ENCODE peak calls at places on chromosomes 12 and 14, in nine cellular contexts. F is sigmoid colon; M is brain microvascular endothelial cell; N is cardiac muscle cell; K is ovary; L is CD8-positive, alpha-beta memory T cell; A is CD4-positive, alpha-beta T cell; Y is upper lobe of left lung; U is Karpas-422. G is an unnamed sample.

GRCh38 chr12:1459339-1459738 is 135.0 kb downstream of the FBXL14 start:
- DNase-seq in A (no peak), Y (no peak), K (no peak), L (no peak), U (no peak), N (no peak), M (no peak), F (no peak), G (no peak)

GRCh38 chr12:75706786-75707605 is 195.6 kb upstream of the KRR1 start:
- DNase-seq in L (no peak), Y (no peak), U (peak), N (peak), M (peak), F (no peak), K (no peak), A (no peak), G (no peak)

GRCh38 chr14:103521438-103521961 is 1.1 kb downstream of the CKB start:
- DNase-seq in M (no peak), K (no peak), U (no peak), N (no peak), L (no peak), Y (no peak), A (no peak), F (no peak), G (no peak)

GRCh38 chr14:58584383-58584782 is 53.4 kb upstream of the DACT1 start:
- DNase-seq in M (no peak), L (no peak), A (no peak), U (no peak), F (no peak), K (no peak), N (no peak), Y (no peak), G (no peak)

GRCh38 chr12:65300679-65301349 is 22.3 kb downstream of the MSRB3 start:
- DNase-seq in Y (no peak), K (no peak), U (peak), N (peak), M (peak), A (no peak), L (no peak), F (no peak), G (no peak)

GRCh38 chr12:26274441-26275312 is 79.3 kb downstream of the SSPN start:
- DNase-seq in A (no peak), Y (no peak), M (peak), L (no peak), U (no peak), N (peak), F (peak), K (peak), G (peak)

GRCh38 chr14:38125484-38125912 is 82.2 kb upstream of the SSTR1 start:
- DNase-seq in N (no peak), M (no peak), A (no peak), K (no peak), L (peak), U (peak), Y (no peak), F (no peak), G (peak)

GRCh38 chr12:57853864-57854556 is 7.5 kb upstream of the CTDSP2 start:
- DNase-seq in N (no peak), M (no peak), Y (no peak), L (no peak), K (no peak), A (no peak), U (no peak), F (no peak), G (no peak)

GRCh38 chr12:39905152-39905551 is 200.7 kb downstream of the SLC2A13 start:
- DNase-seq in K (peak), Y (no peak), M (no peak), A (no peak), F (peak), N (peak), U (no peak), L (no peak), G (no peak)

GRCh38 chr14:76763362-76764041 is 2.2 kb downstream of the VASH1 start:
- DNase-seq in N (no peak), Y (no peak), L (no peak), K (no peak), F (no peak), M (no peak), U (no peak), A (no peak), G (no peak)

GRCh38 chr14:87994974-87995373 is 2.0 kb upstream of the GALC start:
- DNase-seq in M (no peak), F (no peak), N (peak), A (no peak), Y (no peak), U (no peak), L (no peak), K (no peak), G (no peak)

GRCh38 chr12:6076776-6077700 is 47.4 kb downstream of the VWF start:
- DNase-seq in N (no peak), K (no peak), A (no peak), F (no peak), U (no peak), L (no peak), Y (no peak), M (no peak), G (no peak)

GRCh38 chr14:77682158-77682553 is 25.7 kb downstream of the ALKBH1 start:
- DNase-seq in N (peak), A (no peak), K (no peak), Y (no peak), L (no peak), F (no peak), M (no peak), U (no peak), G (no peak)

GRCh38 chr14:92459479-92460421 is 53.8 kb upstream of the RIN3 start:
- DNase-seq in N (peak), M (no peak), Y (no peak), L (no peak), K (no peak), U (no peak), A (no peak), F (no peak), G (no peak)

GRCh38 chr14:94779713-94780112 is 9.8 kb upstream of the GSC start:
- DNase-seq in U (no peak), K (no peak), M (no peak), N (no peak), A (no peak), L (no peak), F (no peak), Y (no peak), G (no peak)

GRCh38 chr14:88974991-88975835 is 150.8 kb downstream of the TTC8 start:
- DNase-seq in A (no peak), U (no peak), F (no peak), N (no peak), M (no peak), L (no peak), K (peak), Y (no peak), G (no peak)

GRCh38 chr12:119182701-119183493 is 4.2 kb downstream of the HSPB8 start:
- DNase-seq in U (no peak), N (peak), A (no peak), K (no peak), F (no peak), Y (no peak), M (peak), L (no peak), G (no peak)

GRCh38 chr14:103391048-103391447 is 5.8 kb downstream of the MARK3 start:
- DNase-seq in A (peak), N (peak), Y (no peak), K (no peak), U (peak), L (peak), F (no peak), M (peak), G (no peak)

GRCh38 chr12:125178222-125178621 is 113.0 kb downstream of the AACS start:
- DNase-seq in U (no peak), L (no peak), F (no peak), M (no peak), N (no peak), A (no peak), Y (no peak), K (no peak), G (no peak)

GRCh38 chr12:88805692-88806091 is 225.4 kb upstream of the KITLG start:
- DNase-seq in U (no peak), A (no peak), L (no peak), K (no peak), N (no peak), M (no peak), F (no peak), Y (no peak), G (no peak)

GRCh38 chr14:104889374-104889755 is 24.3 kb downstream of the CEP170B start:
- DNase-seq in K (no peak), A (no peak), Y (peak), N (no peak), U (no peak), F (peak), L (no peak), M (no peak), G (peak)

GRCh38 chr12:45969084-45969483 is 21.3 kb downstream of the SCAF11 start:
- DNase-seq in Y (no peak), N (no peak), K (no peak), U (no peak), L (no peak), F (no peak), A (no peak), M (no peak), G (no peak)

GRCh38 chr14:91229743-91230200 is 14.7 kb downstream of the GPR68 start:
- DNase-seq in L (peak), U (no peak), Y (no peak), K (no peak), A (peak), M (peak), N (peak), F (no peak), G (no peak)

DNA sequence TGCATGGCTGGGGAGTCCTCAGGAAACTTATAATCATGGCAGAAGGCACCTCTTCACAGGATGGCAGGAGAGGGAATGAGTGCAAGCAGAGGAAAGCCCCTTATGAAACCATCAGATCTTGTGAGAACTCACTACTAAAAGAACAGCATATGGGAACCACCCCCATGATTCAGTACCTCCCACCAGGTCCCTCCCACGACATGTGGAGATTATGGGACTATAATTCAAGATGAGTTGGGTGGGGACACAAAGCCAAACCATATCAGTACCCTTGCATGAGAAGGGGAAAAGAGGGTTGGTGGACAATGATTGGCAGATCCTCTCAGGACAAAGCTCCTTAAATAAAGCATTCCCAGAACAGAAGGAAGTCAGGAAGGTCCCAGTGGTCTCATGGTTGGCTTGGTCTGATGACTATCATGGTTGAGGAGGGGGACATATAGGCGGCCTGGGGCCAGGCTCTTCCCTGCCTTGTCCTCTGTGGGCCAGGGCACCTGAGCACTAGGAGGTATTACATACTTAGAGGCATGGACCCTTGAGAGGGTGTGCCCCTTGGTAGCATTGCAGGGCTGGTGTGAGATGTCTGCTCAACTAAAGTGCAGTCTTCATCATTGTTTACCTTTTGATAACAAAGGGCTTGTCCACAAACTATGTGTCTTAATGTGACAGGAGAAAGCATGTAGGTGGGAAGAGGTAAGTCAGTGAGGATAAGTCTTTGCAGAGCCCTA is 22.2 kb downstream of the HSD17B6 start:
- DNase-seq in N (no peak), M (no peak), A (no peak), K (no peak), L (no peak), F (no peak), U (no peak), Y (no peak), G (no peak)
- H3K27ac ChIP-seq in N (no peak), M (no peak), A (no peak), K (no peak), L (no peak), F (no peak), U (no peak), Y (no peak), G (no peak)

DNA sequence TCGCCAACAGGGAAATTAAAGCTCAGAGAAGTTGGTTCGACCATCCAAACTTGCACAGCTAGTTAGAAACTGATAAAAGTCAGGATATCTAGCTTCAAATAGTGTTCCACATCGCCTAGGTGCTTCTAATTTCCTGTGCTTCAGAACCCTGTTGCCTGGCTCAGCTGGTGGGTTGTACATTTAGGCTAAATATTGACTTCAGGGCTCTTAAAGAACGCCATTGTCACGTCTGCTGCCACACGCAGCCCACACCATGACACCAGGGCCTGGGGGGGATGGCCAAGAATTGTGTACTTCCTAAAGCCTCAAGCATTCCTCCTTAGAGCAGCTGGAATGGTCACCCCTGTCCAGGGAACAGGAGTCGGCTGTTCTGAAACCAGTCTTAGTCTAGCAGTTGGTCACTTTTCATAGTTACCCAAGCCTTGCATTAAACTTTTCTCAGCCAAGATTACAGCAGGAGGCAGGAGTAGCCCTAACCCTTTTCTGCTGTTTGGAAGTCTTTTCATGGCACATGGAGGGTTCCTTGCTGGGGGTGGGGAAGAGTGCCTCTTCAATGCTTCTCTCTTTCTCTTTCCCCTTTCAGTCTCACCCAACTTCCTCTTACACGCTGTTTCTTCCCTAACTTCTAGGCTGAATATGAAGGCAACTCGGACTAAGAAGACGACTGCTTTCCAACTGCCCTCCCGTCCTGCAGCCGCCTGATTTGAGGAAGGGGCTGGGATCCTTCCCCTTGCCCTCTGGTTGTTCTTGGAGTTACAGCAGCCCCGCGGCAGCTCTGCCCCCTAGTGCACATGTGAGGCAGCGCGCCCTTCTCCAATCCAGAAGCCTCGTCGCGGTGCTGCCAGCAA is 17.1 kb downstream of the FOS start:
- DNase-seq in Y (peak), U (peak), K (peak), F (peak), L (peak), N (peak), M (peak), A (peak), G (peak)
- H3K27ac ChIP-seq in Y (peak), U (no peak), K (peak), F (peak), L (peak), N (peak), M (peak), A (no peak), G (peak)

DNA sequence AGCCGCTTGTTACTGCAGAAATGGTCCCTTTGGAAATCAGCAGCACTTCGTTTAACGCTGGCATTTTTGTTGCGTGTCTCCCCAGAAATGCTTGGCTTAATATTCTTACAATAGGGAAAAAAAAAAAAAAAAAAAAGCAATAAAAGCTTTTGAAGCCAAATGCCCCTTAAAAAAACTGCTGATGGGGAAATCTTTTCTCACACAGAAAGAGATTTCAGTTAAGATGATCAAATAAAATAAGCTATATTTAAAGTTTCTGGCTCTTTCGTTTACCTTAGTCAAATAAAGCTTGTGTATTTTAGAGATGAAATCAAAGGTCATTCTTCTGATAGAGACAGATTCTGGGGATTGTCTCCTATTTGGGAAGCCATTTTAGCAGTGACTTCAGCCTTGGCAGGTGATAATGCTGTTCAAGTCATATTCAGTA is 52.4 kb upstream of the FRS2 start:
- DNase-seq in U (no peak), M (no peak), N (no peak), L (no peak), Y (no peak), F (no peak), A (no peak), K (no peak), G (no peak)
- H3K27ac ChIP-seq in U (no peak), M (no peak), N (no peak), L (no peak), Y (no peak), F (no peak), A (no peak), K (no peak), G (no peak)

DNA sequence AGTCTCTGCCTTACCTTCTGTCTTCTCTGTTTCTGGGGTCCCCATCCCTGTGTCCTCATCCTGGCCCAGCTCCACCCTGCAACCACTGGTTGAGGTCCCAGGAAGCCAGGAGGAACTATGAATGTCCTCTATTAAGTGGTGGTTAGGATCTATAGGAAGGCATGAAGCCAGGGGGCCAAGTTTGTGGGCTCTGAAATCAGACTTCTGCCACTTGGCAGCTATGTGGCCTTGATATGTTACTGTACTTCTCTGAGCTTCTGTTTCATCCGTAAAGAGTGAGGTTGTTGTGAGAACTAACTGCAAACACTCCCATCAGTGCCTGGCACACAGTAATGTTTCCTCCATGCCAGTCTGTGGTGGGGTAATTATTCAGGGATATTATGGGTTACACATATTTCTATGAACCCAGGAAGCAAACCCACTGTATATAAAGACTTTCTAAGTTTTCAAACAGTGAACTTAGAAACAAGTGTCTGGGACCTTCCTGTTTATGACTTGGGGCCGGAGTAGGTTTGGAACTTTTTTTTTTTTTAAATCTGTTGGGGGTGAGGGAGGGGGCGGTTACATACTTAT is 57.4 kb downstream of the PLXNC1 start:
- DNase-seq in K (no peak), U (no peak), F (no peak), L (peak), Y (no peak), A (no peak), M (no peak), N (no peak), G (no peak)
- H3K27ac ChIP-seq in K (peak), U (peak), F (no peak), L (no peak), Y (peak), A (peak), M (no peak), N (no peak), G (no peak)

G was measured in pancreas.